ENCODE peak calls at places on chromosomes 2 and 18, in six cellular contexts. One of them, this sample, is unnamed.

GRCh38 chr2:63853527-63854310 is 12.0 kb downstream of the UGP2 start:
- DNase-seq in GM12865: no peak
- DNase-seq in OCI-LY7: no peak
- DNase-seq in upper lobe of right lung: no peak
- DNase-seq in A549: no peak
- DNase-seq in colonic mucosa: peak; percentile 47
- DNase-seq in this sample: no peak

GRCh38 chr2:219010873-219011272 is 17.7 kb upstream of the CRYBA2 start:
- DNase-seq in colonic mucosa: no peak
- DNase-seq in A549: no peak
- DNase-seq in upper lobe of right lung: no peak
- DNase-seq in GM12865: no peak
- DNase-seq in OCI-LY7: no peak
- DNase-seq in this sample: no peak

GRCh38 chr2:237766334-237766733 is 32.2 kb upstream of the RBM44 start:
- DNase-seq in OCI-LY7: no peak
- DNase-seq in A549: no peak
- DNase-seq in colonic mucosa: no peak
- DNase-seq in upper lobe of right lung: no peak
- DNase-seq in GM12865: no peak
- DNase-seq in this sample: no peak

GRCh38 chr2:104701471-104701911 is 152.4 kb upstream of the POU3F3 start:
- DNase-seq in colonic mucosa: no peak
- DNase-seq in A549: no peak
- DNase-seq in GM12865: no peak
- DNase-seq in upper lobe of right lung: no peak
- DNase-seq in OCI-LY7: no peak
- DNase-seq in this sample: peak; percentile 64

GRCh38 chr2:214856116-214856515 is 46.6 kb upstream of the BARD1 start:
- DNase-seq in GM12865: no peak
- DNase-seq in OCI-LY7: no peak
- DNase-seq in A549: peak; percentile 8
- DNase-seq in upper lobe of right lung: no peak
- DNase-seq in colonic mucosa: no peak
- DNase-seq in this sample: no peak

GRCh38 chr2:36560726-36561125 is 37.2 kb downstream of the FEZ2 start:
- DNase-seq in OCI-LY7: no peak
- DNase-seq in GM12865: no peak
- DNase-seq in upper lobe of right lung: no peak
- DNase-seq in colonic mucosa: no peak
- DNase-seq in A549: no peak
- DNase-seq in this sample: no peak

GRCh38 chr2:215746507-215747243 is 266.7 kb downstream of the MREG start:
- DNase-seq in A549: no peak
- DNase-seq in GM12865: no peak
- DNase-seq in upper lobe of right lung: no peak
- DNase-seq in colonic mucosa: no peak
- DNase-seq in OCI-LY7: no peak
- DNase-seq in this sample: no peak

GRCh38 chr18:23257686-23258565 is 122.6 kb downstream of the CABLES1 start:
- DNase-seq in GM12865: no peak
- DNase-seq in colonic mucosa: no peak
- DNase-seq in A549: no peak
- DNase-seq in upper lobe of right lung: no peak
- DNase-seq in OCI-LY7: no peak
- DNase-seq in this sample: no peak

GRCh38 chr2:239361311-239361642 is 39.5 kb downstream of the HDAC4 start:
- DNase-seq in OCI-LY7: no peak
- DNase-seq in GM12865: no peak
- DNase-seq in upper lobe of right lung: no peak
- DNase-seq in colonic mucosa: no peak
- DNase-seq in A549: no peak
- DNase-seq in this sample: no peak
- TF ChIP-seq CTCF in OCI-LY7: peak; percentile 11
- TF ChIP-seq CTCF in GM12865: no peak
- TF ChIP-seq CTCF in upper lobe of right lung: no peak
- TF ChIP-seq CTCF in colonic mucosa: no peak
- TF ChIP-seq CTCF in A549: no peak
- TF ChIP-seq CTCF in this sample: peak; percentile 13

DNA sequence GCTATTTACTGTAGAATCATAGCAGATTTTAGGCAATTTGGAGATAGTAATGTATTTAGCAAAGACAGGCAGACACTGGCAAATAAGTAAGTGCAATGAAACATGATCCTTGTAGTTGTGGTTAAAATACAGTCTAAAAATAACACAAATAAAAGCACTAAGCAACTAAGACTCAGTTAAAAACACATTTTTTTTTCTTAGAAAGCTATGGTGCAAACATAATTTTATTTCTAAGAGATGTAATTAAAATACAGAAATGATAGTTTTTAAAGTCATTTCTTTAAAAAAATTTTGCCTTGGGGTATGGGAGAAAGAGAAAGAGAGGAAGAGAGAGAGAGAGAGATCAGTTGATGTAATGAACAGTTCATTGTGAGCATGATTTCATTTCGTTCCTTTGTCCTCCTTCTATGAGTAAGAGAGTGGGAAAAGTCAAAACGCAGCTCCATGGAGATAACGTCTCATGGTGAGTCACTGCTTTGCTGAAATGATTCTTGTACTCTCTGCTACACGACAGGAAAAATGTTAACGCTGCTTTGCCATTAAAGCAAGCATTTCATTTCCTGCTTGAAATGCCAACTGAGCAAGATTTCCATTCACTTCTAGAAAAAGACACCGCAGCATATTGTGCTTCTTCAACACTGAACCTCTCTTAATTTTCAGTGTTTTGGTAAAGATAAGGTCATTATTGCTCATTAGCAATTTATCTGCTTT is 61.3 kb upstream of the PGAP1 start:
- DNase-seq in A549: peak; percentile 85
- DNase-seq in GM12865: peak; percentile 38
- DNase-seq in colonic mucosa: no peak
- DNase-seq in OCI-LY7: peak; percentile 8
- DNase-seq in upper lobe of right lung: no peak
- DNase-seq in this sample: no peak
- H3K4me3 ChIP-seq in A549: peak overlapping the region; percentile 1
- H3K4me3 ChIP-seq in GM12865: no peak overlapping the region
- H3K4me3 ChIP-seq in colonic mucosa: no peak overlapping the region
- H3K4me3 ChIP-seq in OCI-LY7: no peak overlapping the region
- H3K4me3 ChIP-seq in upper lobe of right lung: no peak overlapping the region
- H3K4me3 ChIP-seq in this sample: no peak overlapping the region

GRCh38 chr2:33672896-33673295 is 73.8 kb upstream of the FAM98A start:
- DNase-seq in A549: no peak
- DNase-seq in upper lobe of right lung: no peak
- DNase-seq in OCI-LY7: no peak
- DNase-seq in colonic mucosa: no peak
- DNase-seq in GM12865: no peak
- DNase-seq in this sample: no peak

GRCh38 chr2:33672389-33672788 is 73.3 kb upstream of the FAM98A start:
- DNase-seq in upper lobe of right lung: no peak
- DNase-seq in A549: no peak
- DNase-seq in OCI-LY7: no peak
- DNase-seq in GM12865: no peak
- DNase-seq in colonic mucosa: no peak
- DNase-seq in this sample: no peak

GRCh38 chr2:33671198-33671597 is 72.1 kb upstream of the FAM98A start:
- DNase-seq in A549: no peak
- DNase-seq in colonic mucosa: no peak
- DNase-seq in OCI-LY7: no peak
- DNase-seq in GM12865: no peak
- DNase-seq in upper lobe of right lung: no peak
- DNase-seq in this sample: no peak

GRCh38 chr2:33673937-33674336 is 74.8 kb upstream of the FAM98A start:
- DNase-seq in GM12865: peak; percentile 12
- DNase-seq in upper lobe of right lung: no peak
- DNase-seq in OCI-LY7: peak; percentile 29
- DNase-seq in A549: peak; percentile 26
- DNase-seq in colonic mucosa: no peak
- DNase-seq in this sample: no peak

GRCh38 chr2:33670392-33670937 is 71.4 kb upstream of the FAM98A start:
- DNase-seq in A549: peak; percentile 47
- DNase-seq in GM12865: peak; percentile 15
- DNase-seq in OCI-LY7: no peak
- DNase-seq in colonic mucosa: no peak
- DNase-seq in upper lobe of right lung: no peak
- DNase-seq in this sample: no peak
- TF ChIP-seq CTCF in A549: no peak
- TF ChIP-seq CTCF in GM12865: peak; percentile 15
- TF ChIP-seq CTCF in OCI-LY7: peak; percentile 11
- TF ChIP-seq CTCF in colonic mucosa: no peak
- TF ChIP-seq CTCF in upper lobe of right lung: no peak
- TF ChIP-seq CTCF in this sample: no peak

DNA sequence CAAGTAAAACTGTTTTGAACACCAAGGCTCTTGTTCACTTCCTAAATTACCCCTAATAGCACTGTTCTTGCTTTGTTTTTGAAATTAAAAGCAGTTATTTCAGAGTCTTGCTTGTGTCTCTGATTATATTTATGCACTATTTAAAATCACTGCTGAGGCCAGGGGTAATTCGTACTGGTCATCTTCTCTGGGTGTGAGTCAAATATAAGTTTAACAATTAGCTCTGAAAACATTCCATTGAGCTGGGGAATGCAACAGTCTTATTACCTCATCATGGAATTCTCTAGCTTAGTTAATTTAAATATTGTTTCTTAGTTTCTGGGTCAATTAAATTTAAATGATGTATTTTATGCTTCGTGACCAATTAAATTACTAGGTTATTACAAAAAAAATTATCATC is 135.0 kb downstream of the MEIS1 start:
- DNase-seq in colonic mucosa: no peak
- DNase-seq in A549: no peak
- DNase-seq in upper lobe of right lung: no peak
- DNase-seq in GM12865: no peak
- DNase-seq in OCI-LY7: no peak
- DNase-seq in this sample: no peak
- H3K4me3 ChIP-seq in colonic mucosa: no peak overlapping the region
- H3K4me3 ChIP-seq in A549: no peak overlapping the region
- H3K4me3 ChIP-seq in upper lobe of right lung: no peak overlapping the region
- H3K4me3 ChIP-seq in GM12865: no peak overlapping the region
- H3K4me3 ChIP-seq in OCI-LY7: no peak overlapping the region
- H3K4me3 ChIP-seq in this sample: no peak overlapping the region

GRCh38 chr2:240343548-240343947 is 91.9 kb upstream of the GPC1 start:
- DNase-seq in upper lobe of right lung: no peak
- DNase-seq in GM12865: no peak
- DNase-seq in A549: no peak
- DNase-seq in colonic mucosa: no peak
- DNase-seq in OCI-LY7: no peak
- DNase-seq in this sample: no peak

GRCh38 chr2:240347373-240347940 is 88.0 kb upstream of the GPC1 start:
- DNase-seq in upper lobe of right lung: peak; percentile 61
- DNase-seq in colonic mucosa: no peak
- DNase-seq in GM12865: no peak
- DNase-seq in OCI-LY7: no peak
- DNase-seq in A549: no peak
- DNase-seq in this sample: no peak

GRCh38 chr2:240346015-240346752 is 89.3 kb upstream of the GPC1 start:
- DNase-seq in colonic mucosa: no peak
- DNase-seq in GM12865: no peak
- DNase-seq in A549: no peak
- DNase-seq in upper lobe of right lung: peak; percentile 52
- DNase-seq in OCI-LY7: no peak
- DNase-seq in this sample: no peak

GRCh38 chr2:240346753-240347372 is 88.6 kb upstream of the GPC1 start:
- DNase-seq in A549: no peak
- DNase-seq in colonic mucosa: no peak
- DNase-seq in OCI-LY7: no peak
- DNase-seq in upper lobe of right lung: peak; percentile 57
- DNase-seq in GM12865: no peak
- DNase-seq in this sample: peak; percentile 57

DNA sequence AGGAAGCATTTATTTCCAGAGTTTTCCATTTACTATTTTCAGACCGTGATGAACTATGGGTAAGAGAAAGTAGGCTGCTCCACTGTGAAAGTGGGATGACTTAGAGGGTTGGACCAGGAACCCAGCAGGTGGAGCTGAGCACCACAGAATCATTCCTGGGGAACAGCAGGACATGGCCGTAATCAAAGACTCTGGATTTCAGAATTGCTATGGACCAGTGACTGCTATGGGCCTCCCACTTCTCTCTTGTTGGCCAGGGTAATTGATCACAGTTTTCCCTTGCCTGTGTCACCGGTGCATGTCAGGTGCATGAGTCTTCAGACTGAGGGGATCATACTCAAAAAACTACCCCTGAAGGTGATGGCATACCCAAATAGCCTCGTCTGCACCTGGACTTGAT is 90.6 kb upstream of the GPC1 start:
- DNase-seq in A549: peak; percentile 39
- DNase-seq in colonic mucosa: no peak
- DNase-seq in upper lobe of right lung: no peak
- DNase-seq in OCI-LY7: no peak
- DNase-seq in GM12865: no peak
- DNase-seq in this sample: no peak
- TF ChIP-seq CTCF in A549: no peak
- TF ChIP-seq CTCF in colonic mucosa: no peak
- TF ChIP-seq CTCF in upper lobe of right lung: no peak
- TF ChIP-seq CTCF in OCI-LY7: no peak
- TF ChIP-seq CTCF in GM12865: no peak
- TF ChIP-seq CTCF in this sample: no peak

GRCh38 chr2:197208029-197208428 is 102.6 kb downstream of the ANKRD44 start:
- DNase-seq in upper lobe of right lung: no peak
- DNase-seq in colonic mucosa: no peak
- DNase-seq in OCI-LY7: peak; percentile 36
- DNase-seq in GM12865: no peak
- DNase-seq in A549: no peak
- DNase-seq in this sample: no peak
- H3K4me3 ChIP-seq in upper lobe of right lung: no peak overlapping the region
- H3K4me3 ChIP-seq in colonic mucosa: no peak overlapping the region
- H3K4me3 ChIP-seq in OCI-LY7: peak overlapping the region; percentile 36
- H3K4me3 ChIP-seq in GM12865: peak overlapping the region; percentile 21
- H3K4me3 ChIP-seq in A549: no peak overlapping the region
- H3K4me3 ChIP-seq in this sample: no peak overlapping the region

This sample was measured in left lung.